ENCODE peak calls at places on chromosomes 2 and 18, in seven cellular contexts. One of them, this sample, is unnamed.

GRCh38 chr2:143452817-143453462 is 323.7 kb downstream of the ARHGAP15 start:
- DNase-seq in RWPE1: no peak
- DNase-seq in CD4-positive, CD25-positive, alpha-beta regulatory T cell: peak
- DNase-seq in HFFc6: no peak
- DNase-seq in Calu3: no peak
- DNase-seq in Ammon's horn: no peak
- DNase-seq in HuH-7.5: no peak
- DNase-seq in this sample: no peak

GRCh38 chr2:16138811-16139662 is 198.7 kb downstream of the MYCN start:
- DNase-seq in CD4-positive, CD25-positive, alpha-beta regulatory T cell: no peak
- DNase-seq in HFFc6: no peak
- DNase-seq in Calu3: no peak
- DNase-seq in HuH-7.5: no peak
- DNase-seq in RWPE1: no peak
- DNase-seq in Ammon's horn: no peak
- DNase-seq in this sample: no peak

GRCh38 chr2:111209045-111209514 is 88.4 kb downstream of the BCL2L11 start:
- DNase-seq in RWPE1: no peak
- DNase-seq in Calu3: no peak
- DNase-seq in Ammon's horn: no peak
- DNase-seq in HFFc6: peak
- DNase-seq in CD4-positive, CD25-positive, alpha-beta regulatory T cell: peak
- DNase-seq in HuH-7.5: no peak
- DNase-seq in this sample: no peak

GRCh38 chr2:105400138-105400540 is 1.3 kb upstream of the FHL2 start:
- DNase-seq in HFFc6: no peak
- DNase-seq in Calu3: no peak
- DNase-seq in Ammon's horn: no peak
- DNase-seq in CD4-positive, CD25-positive, alpha-beta regulatory T cell: no peak
- DNase-seq in HuH-7.5: no peak
- DNase-seq in RWPE1: no peak
- DNase-seq in this sample: peak

GRCh38 chr2:139160838-139161237 is 380.6 kb upstream of the NXPH2 start:
- DNase-seq in Calu3: no peak
- DNase-seq in Ammon's horn: no peak
- DNase-seq in RWPE1: no peak
- DNase-seq in HuH-7.5: no peak
- DNase-seq in CD4-positive, CD25-positive, alpha-beta regulatory T cell: no peak
- DNase-seq in HFFc6: no peak
- DNase-seq in this sample: no peak

GRCh38 chr2:98664323-98664722 is 55.9 kb downstream of the UNC50 start:
- DNase-seq in HFFc6: no peak
- DNase-seq in CD4-positive, CD25-positive, alpha-beta regulatory T cell: peak
- DNase-seq in Calu3: peak
- DNase-seq in HuH-7.5: peak
- DNase-seq in RWPE1: peak
- DNase-seq in Ammon's horn: no peak
- DNase-seq in this sample: no peak

GRCh38 chr2:168432100-168432499 is 24.0 kb upstream of the CERS6 start:
- DNase-seq in HuH-7.5: no peak
- DNase-seq in Ammon's horn: no peak
- DNase-seq in RWPE1: no peak
- DNase-seq in Calu3: no peak
- DNase-seq in CD4-positive, CD25-positive, alpha-beta regulatory T cell: no peak
- DNase-seq in HFFc6: no peak
- DNase-seq in this sample: no peak

GRCh38 chr2:120203341-120204021 is 19.7 kb downstream of the TMEM185B start:
- DNase-seq in HFFc6: no peak
- DNase-seq in Ammon's horn: no peak
- DNase-seq in HuH-7.5: no peak
- DNase-seq in CD4-positive, CD25-positive, alpha-beta regulatory T cell: no peak
- DNase-seq in RWPE1: no peak
- DNase-seq in Calu3: no peak
- DNase-seq in this sample: no peak

GRCh38 chr2:9325428-9325827 is 97.9 kb downstream of the ITGB1BP1 start:
- DNase-seq in CD4-positive, CD25-positive, alpha-beta regulatory T cell: no peak
- DNase-seq in RWPE1: no peak
- DNase-seq in Calu3: no peak
- DNase-seq in HFFc6: no peak
- DNase-seq in HuH-7.5: no peak
- DNase-seq in Ammon's horn: no peak
- DNase-seq in this sample: no peak

GRCh38 chr2:63665806-63666205 is 77.0 kb downstream of the MDH1 start:
- DNase-seq in HuH-7.5: no peak
- DNase-seq in CD4-positive, CD25-positive, alpha-beta regulatory T cell: no peak
- DNase-seq in Ammon's horn: no peak
- DNase-seq in Calu3: no peak
- DNase-seq in RWPE1: no peak
- DNase-seq in HFFc6: peak
- DNase-seq in this sample: no peak

GRCh38 chr18:31325051-31325450 is 7.1 kb downstream of the DSG1 start:
- DNase-seq in RWPE1: no peak
- DNase-seq in Ammon's horn: no peak
- DNase-seq in CD4-positive, CD25-positive, alpha-beta regulatory T cell: no peak
- DNase-seq in HFFc6: no peak
- DNase-seq in Calu3: no peak
- DNase-seq in HuH-7.5: no peak
- DNase-seq in this sample: no peak

GRCh38 chr2:219274392-219274921 is 4.7 kb upstream of the DNAJB2 start:
- DNase-seq in Calu3: peak
- DNase-seq in HFFc6: peak
- DNase-seq in RWPE1: peak
- DNase-seq in Ammon's horn: no peak
- DNase-seq in CD4-positive, CD25-positive, alpha-beta regulatory T cell: no peak
- DNase-seq in HuH-7.5: no peak
- DNase-seq in this sample: peak

GRCh38 chr18:62420513-62421209 is 95.6 kb downstream of the TNFRSF11A start:
- DNase-seq in RWPE1: peak
- DNase-seq in CD4-positive, CD25-positive, alpha-beta regulatory T cell: peak
- DNase-seq in HuH-7.5: peak
- DNase-seq in HFFc6: no peak
- DNase-seq in Ammon's horn: no peak
- DNase-seq in Calu3: peak
- DNase-seq in this sample: no peak

GRCh38 chr2:230643576-230644291 is 68.9 kb upstream of the CAB39 start:
- DNase-seq in HFFc6: no peak
- DNase-seq in CD4-positive, CD25-positive, alpha-beta regulatory T cell: peak
- DNase-seq in RWPE1: no peak
- DNase-seq in HuH-7.5: no peak
- DNase-seq in Calu3: no peak
- DNase-seq in Ammon's horn: peak
- DNase-seq in this sample: peak

GRCh38 chr2:37616674-37616999 is 54.8 kb downstream of the CDC42EP3 start:
- DNase-seq in RWPE1: no peak
- DNase-seq in CD4-positive, CD25-positive, alpha-beta regulatory T cell: no peak
- DNase-seq in HuH-7.5: no peak
- DNase-seq in Ammon's horn: no peak
- DNase-seq in Calu3: no peak
- DNase-seq in HFFc6: no peak
- DNase-seq in this sample: no peak

GRCh38 chr18:48843596-48843995 is 107.2 kb downstream of the SMAD7 start:
- DNase-seq in HFFc6: no peak
- DNase-seq in CD4-positive, CD25-positive, alpha-beta regulatory T cell: no peak
- DNase-seq in Ammon's horn: no peak
- DNase-seq in HuH-7.5: no peak
- DNase-seq in RWPE1: no peak
- DNase-seq in Calu3: no peak
- DNase-seq in this sample: no peak

GRCh38 chr18:37276111-37276510 is 289.5 kb downstream of the CELF4 start:
- DNase-seq in RWPE1: no peak
- DNase-seq in HFFc6: no peak
- DNase-seq in Calu3: no peak
- DNase-seq in CD4-positive, CD25-positive, alpha-beta regulatory T cell: no peak
- DNase-seq in HuH-7.5: no peak
- DNase-seq in Ammon's horn: no peak
- DNase-seq in this sample: no peak

GRCh38 chr2:70887550-70888229 is 48.0 kb upstream of the ATP6V1B1 start:
- DNase-seq in RWPE1: no peak
- DNase-seq in CD4-positive, CD25-positive, alpha-beta regulatory T cell: no peak
- DNase-seq in Ammon's horn: no peak
- DNase-seq in HuH-7.5: no peak
- DNase-seq in Calu3: no peak
- DNase-seq in HFFc6: no peak
- DNase-seq in this sample: no peak

GRCh38 chr2:85813978-85814801 is 60.4 kb downstream of the ATOH8 start:
- DNase-seq in Ammon's horn: peak
- DNase-seq in HuH-7.5: peak
- DNase-seq in CD4-positive, CD25-positive, alpha-beta regulatory T cell: peak
- DNase-seq in RWPE1: peak
- DNase-seq in Calu3: peak
- DNase-seq in HFFc6: peak
- DNase-seq in this sample: peak

GRCh38 chr2:75022516-75022915 is 64.1 kb downstream of the POLE4 start:
- DNase-seq in CD4-positive, CD25-positive, alpha-beta regulatory T cell: no peak
- DNase-seq in HuH-7.5: no peak
- DNase-seq in HFFc6: peak
- DNase-seq in Ammon's horn: no peak
- DNase-seq in RWPE1: no peak
- DNase-seq in Calu3: no peak
- DNase-seq in this sample: no peak

GRCh38 chr2:165469417-165469816 is at the start of gene CSRNP3:
- DNase-seq in Ammon's horn: peak
- DNase-seq in HFFc6: peak
- DNase-seq in HuH-7.5: peak
- DNase-seq in RWPE1: peak
- DNase-seq in CD4-positive, CD25-positive, alpha-beta regulatory T cell: no peak
- DNase-seq in Calu3: peak
- DNase-seq in this sample: peak

GRCh38 chr18:38898167-38898566 is 1332.6 kb upstream of the CELF4 start:
- DNase-seq in RWPE1: no peak
- DNase-seq in HFFc6: no peak
- DNase-seq in CD4-positive, CD25-positive, alpha-beta regulatory T cell: no peak
- DNase-seq in HuH-7.5: no peak
- DNase-seq in Calu3: no peak
- DNase-seq in Ammon's horn: no peak
- DNase-seq in this sample: no peak

GRCh38 chr18:22102948-22103663 is 66.3 kb upstream of the GATA6 start:
- DNase-seq in Calu3: no peak
- DNase-seq in Ammon's horn: no peak
- DNase-seq in CD4-positive, CD25-positive, alpha-beta regulatory T cell: no peak
- DNase-seq in RWPE1: no peak
- DNase-seq in HuH-7.5: no peak
- DNase-seq in HFFc6: no peak
- DNase-seq in this sample: no peak

GRCh38 chr2:236136483-236136882 is 31.7 kb downstream of the GBX2 start:
- DNase-seq in CD4-positive, CD25-positive, alpha-beta regulatory T cell: no peak
- DNase-seq in HuH-7.5: no peak
- DNase-seq in RWPE1: no peak
- DNase-seq in Calu3: no peak
- DNase-seq in Ammon's horn: peak
- DNase-seq in HFFc6: no peak
- DNase-seq in this sample: no peak

GRCh38 chr2:239195318-239195871 is 205.4 kb downstream of the HDAC4 start:
- DNase-seq in HuH-7.5: no peak
- DNase-seq in Ammon's horn: peak
- DNase-seq in Calu3: no peak
- DNase-seq in CD4-positive, CD25-positive, alpha-beta regulatory T cell: no peak
- DNase-seq in RWPE1: no peak
- DNase-seq in HFFc6: no peak
- DNase-seq in this sample: no peak

GRCh38 chr2:15626126-15626525 is 34.5 kb downstream of the DDX1 start:
- DNase-seq in Ammon's horn: no peak
- DNase-seq in HFFc6: no peak
- DNase-seq in Calu3: no peak
- DNase-seq in CD4-positive, CD25-positive, alpha-beta regulatory T cell: no peak
- DNase-seq in HuH-7.5: no peak
- DNase-seq in RWPE1: no peak
- DNase-seq in this sample: no peak

GRCh38 chr2:120264995-120265394 is 12.3 kb downstream of the RALB start:
- DNase-seq in HuH-7.5: no peak
- DNase-seq in RWPE1: no peak
- DNase-seq in CD4-positive, CD25-positive, alpha-beta regulatory T cell: peak
- DNase-seq in Calu3: no peak
- DNase-seq in Ammon's horn: no peak
- DNase-seq in HFFc6: no peak
- DNase-seq in this sample: no peak

GRCh38 chr2:191150451-191151314 is at the start of gene STAT4:
- DNase-seq in Calu3: peak
- DNase-seq in RWPE1: no peak
- DNase-seq in CD4-positive, CD25-positive, alpha-beta regulatory T cell: peak
- DNase-seq in HuH-7.5: no peak
- DNase-seq in Ammon's horn: peak
- DNase-seq in HFFc6: no peak
- DNase-seq in this sample: peak

GRCh38 chr2:160269803-160270570 is 69.9 kb upstream of the ITGB6 start:
- DNase-seq in HuH-7.5: peak
- DNase-seq in CD4-positive, CD25-positive, alpha-beta regulatory T cell: peak
- DNase-seq in RWPE1: peak
- DNase-seq in Ammon's horn: peak
- DNase-seq in HFFc6: peak
- DNase-seq in Calu3: peak
- DNase-seq in this sample: peak

GRCh38 chr18:39685303-39685902 is 2119.8 kb upstream of the CELF4 start:
- DNase-seq in Ammon's horn: no peak
- DNase-seq in Calu3: no peak
- DNase-seq in HFFc6: no peak
- DNase-seq in RWPE1: no peak
- DNase-seq in CD4-positive, CD25-positive, alpha-beta regulatory T cell: no peak
- DNase-seq in HuH-7.5: no peak
- DNase-seq in this sample: no peak

GRCh38 chr2:237556773-237557632 is 9.4 kb upstream of the PRLH start:
- DNase-seq in HuH-7.5: no peak
- DNase-seq in CD4-positive, CD25-positive, alpha-beta regulatory T cell: peak
- DNase-seq in HFFc6: no peak
- DNase-seq in Calu3: no peak
- DNase-seq in RWPE1: no peak
- DNase-seq in Ammon's horn: no peak
- DNase-seq in this sample: no peak

GRCh38 chr2:97740590-97741182 is 27.3 kb downstream of the ZAP70 start:
- DNase-seq in Ammon's horn: peak
- DNase-seq in HuH-7.5: peak
- DNase-seq in CD4-positive, CD25-positive, alpha-beta regulatory T cell: peak
- DNase-seq in Calu3: peak
- DNase-seq in RWPE1: peak
- DNase-seq in HFFc6: no peak
- DNase-seq in this sample: peak

GRCh38 chr2:178884440-178884839 is 77.2 kb upstream of the TTN start:
- DNase-seq in HuH-7.5: no peak
- DNase-seq in RWPE1: no peak
- DNase-seq in HFFc6: no peak
- DNase-seq in CD4-positive, CD25-positive, alpha-beta regulatory T cell: no peak
- DNase-seq in Ammon's horn: no peak
- DNase-seq in Calu3: no peak
- DNase-seq in this sample: no peak

GRCh38 chr2:36137612-36138011 is 218.0 kb upstream of the CRIM1 start:
- DNase-seq in HuH-7.5: no peak
- DNase-seq in Ammon's horn: no peak
- DNase-seq in CD4-positive, CD25-positive, alpha-beta regulatory T cell: peak
- DNase-seq in HFFc6: no peak
- DNase-seq in RWPE1: no peak
- DNase-seq in Calu3: no peak
- DNase-seq in this sample: no peak

GRCh38 chr2:83991992-83992391 is 467.1 kb downstream of the SUCLG1 start:
- DNase-seq in CD4-positive, CD25-positive, alpha-beta regulatory T cell: no peak
- DNase-seq in HFFc6: no peak
- DNase-seq in HuH-7.5: no peak
- DNase-seq in RWPE1: peak
- DNase-seq in Calu3: no peak
- DNase-seq in Ammon's horn: no peak
- DNase-seq in this sample: peak

This sample was measured in adrenal gland.